ENCODE peak calls at places on chromosomes 1 and 21, in five cellular contexts. One of them, this sample, is unnamed.
A peak's percentile ranks its signal among the peaks of the same experiment; 100 is the strongest.

GRCh38 chr1:200471739-200472138 is 61.9 kb upstream of the ZNF281 start:
- DNase-seq in fibroblast of lung: no peak
- DNase-seq in mammary epithelial cell: no peak
- DNase-seq in PC-3: no peak
- DNase-seq in IMR-90: no peak
- DNase-seq in this sample: no peak

GRCh38 chr1:10744044-10744443 is 52.4 kb downstream of the CASZ1 start:
- DNase-seq in PC-3: no peak
- DNase-seq in mammary epithelial cell: no peak
- DNase-seq in fibroblast of lung: no peak
- DNase-seq in IMR-90: no peak
- DNase-seq in this sample: no peak

GRCh38 chr1:246583448-246584185 is 17.4 kb downstream of the CNST start:
- DNase-seq in fibroblast of lung: peak; percentile 66
- DNase-seq in mammary epithelial cell: no peak
- DNase-seq in PC-3: no peak
- DNase-seq in IMR-90: no peak
- DNase-seq in this sample: no peak

GRCh38 chr21:38380391-38381137 is 117.7 kb downstream of the ERG start:
- DNase-seq in PC-3: peak; percentile 52
- DNase-seq in fibroblast of lung: peak; percentile 22
- DNase-seq in IMR-90: peak; percentile 8
- DNase-seq in mammary epithelial cell: no peak
- DNase-seq in this sample: no peak

GRCh38 chr1:10217748-10218441 is 7.5 kb downstream of the KIF1B start:
- DNase-seq in fibroblast of lung: peak; percentile 55
- DNase-seq in mammary epithelial cell: peak; percentile 34
- DNase-seq in PC-3: no peak
- DNase-seq in IMR-90: no peak
- DNase-seq in this sample: no peak

GRCh38 chr1:220808501-220809186 is 21.9 kb downstream of the MTARC1 start:
- DNase-seq in mammary epithelial cell: peak; percentile 81
- DNase-seq in fibroblast of lung: no peak
- DNase-seq in PC-3: no peak
- DNase-seq in IMR-90: no peak
- DNase-seq in this sample: peak; percentile 5

GRCh38 chr1:225454733-225455132 is 26.9 kb upstream of the LBR start:
- DNase-seq in PC-3: peak; percentile 96
- DNase-seq in fibroblast of lung: peak; percentile 76
- DNase-seq in mammary epithelial cell: peak; percentile 85
- DNase-seq in IMR-90: peak; percentile 89
- DNase-seq in this sample: no peak

GRCh38 chr1:170531758-170532657 is at the start of gene GORAB:
- DNase-seq in fibroblast of lung: peak; percentile 94
- DNase-seq in IMR-90: peak; percentile 97
- DNase-seq in PC-3: peak; percentile 96
- DNase-seq in mammary epithelial cell: peak; percentile 92
- DNase-seq in this sample: peak; percentile 52

GRCh38 chr1:178033019-178033418 is 60.9 kb upstream of the RASAL2 start:
- DNase-seq in mammary epithelial cell: no peak
- DNase-seq in fibroblast of lung: no peak
- DNase-seq in PC-3: no peak
- DNase-seq in IMR-90: no peak
- DNase-seq in this sample: no peak

GRCh38 chr1:5508669-5509330 is 483.4 kb downstream of the NPHP4 start:
- DNase-seq in PC-3: no peak
- DNase-seq in IMR-90: no peak
- DNase-seq in mammary epithelial cell: no peak
- DNase-seq in fibroblast of lung: no peak
- DNase-seq in this sample: no peak

GRCh38 chr1:167993720-167994119 is 56.8 kb upstream of the MPC2 start:
- DNase-seq in mammary epithelial cell: no peak
- DNase-seq in fibroblast of lung: no peak
- DNase-seq in PC-3: no peak
- DNase-seq in IMR-90: no peak
- DNase-seq in this sample: no peak

GRCh38 chr1:37481289-37482003 is 7.1 kb downstream of the ZC3H12A start:
- DNase-seq in PC-3: no peak
- DNase-seq in mammary epithelial cell: no peak
- DNase-seq in IMR-90: no peak
- DNase-seq in fibroblast of lung: no peak
- DNase-seq in this sample: peak; percentile 38

GRCh38 chr21:42873096-42873495 is 6.2 kb downstream of the WDR4 start:
- DNase-seq in PC-3: no peak
- DNase-seq in IMR-90: no peak
- DNase-seq in mammary epithelial cell: no peak
- DNase-seq in fibroblast of lung: no peak
- DNase-seq in this sample: no peak

GRCh38 chr1:230823421-230823820 is 44.9 kb downstream of the C1orf198 start:
- DNase-seq in fibroblast of lung: no peak
- DNase-seq in PC-3: no peak
- DNase-seq in IMR-90: no peak
- DNase-seq in mammary epithelial cell: no peak
- DNase-seq in this sample: no peak

GRCh38 chr1:3174487-3175247 is 105.7 kb downstream of the PRDM16 start:
- DNase-seq in mammary epithelial cell: no peak
- DNase-seq in IMR-90: no peak
- DNase-seq in PC-3: peak; percentile 12
- DNase-seq in fibroblast of lung: peak; percentile 70
- DNase-seq in this sample: no peak

GRCh38 chr1:214352838-214353237 is 71.9 kb downstream of the SMYD2 start:
- DNase-seq in IMR-90: peak; percentile 25
- DNase-seq in mammary epithelial cell: no peak
- DNase-seq in fibroblast of lung: no peak
- DNase-seq in PC-3: no peak
- DNase-seq in this sample: no peak

GRCh38 chr1:232635778-232636356 is 5.9 kb upstream of the SIPA1L2 start:
- DNase-seq in fibroblast of lung: peak; percentile 82
- DNase-seq in PC-3: peak; percentile 85
- DNase-seq in mammary epithelial cell: peak; percentile 21
- DNase-seq in IMR-90: peak; percentile 70
- DNase-seq in this sample: no peak

GRCh38 chr1:75725861-75726361 is 1.4 kb downstream of the ACADM start:
- DNase-seq in mammary epithelial cell: no peak
- DNase-seq in IMR-90: no peak
- DNase-seq in PC-3: peak; percentile 48
- DNase-seq in fibroblast of lung: peak; percentile 1
- DNase-seq in this sample: no peak

GRCh38 chr1:57926025-57926552 is 502.2 kb upstream of the DAB1 start:
- DNase-seq in mammary epithelial cell: no peak
- DNase-seq in fibroblast of lung: no peak
- DNase-seq in IMR-90: no peak
- DNase-seq in PC-3: no peak
- DNase-seq in this sample: no peak

GRCh38 chr1:198373376-198373775 is 167.1 kb downstream of the ATP6V1G3 start:
- DNase-seq in IMR-90: peak; percentile 58
- DNase-seq in fibroblast of lung: peak; percentile 27
- DNase-seq in mammary epithelial cell: peak; percentile 41
- DNase-seq in PC-3: peak; percentile 7
- DNase-seq in this sample: no peak

GRCh38 chr1:117612517-117613248 is 6.8 kb downstream of the TENT5C start:
- DNase-seq in PC-3: peak; percentile 46
- DNase-seq in fibroblast of lung: peak; percentile 85
- DNase-seq in mammary epithelial cell: peak; percentile 45
- DNase-seq in IMR-90: peak; percentile 88
- DNase-seq in this sample: no peak

GRCh38 chr1:237287876-237288517 is 246.0 kb downstream of the RYR2 start:
- DNase-seq in mammary epithelial cell: no peak
- DNase-seq in fibroblast of lung: no peak
- DNase-seq in PC-3: no peak
- DNase-seq in IMR-90: no peak
- DNase-seq in this sample: no peak

GRCh38 chr1:9271861-9272595 is 20.7 kb upstream of the SPSB1 start:
- DNase-seq in mammary epithelial cell: no peak
- DNase-seq in IMR-90: no peak
- DNase-seq in PC-3: no peak
- DNase-seq in fibroblast of lung: no peak
- DNase-seq in this sample: no peak

GRCh38 chr21:34946385-34947121 is 102.5 kb downstream of the RUNX1 start:
- DNase-seq in mammary epithelial cell: no peak
- DNase-seq in fibroblast of lung: no peak
- DNase-seq in PC-3: no peak
- DNase-seq in IMR-90: no peak
- DNase-seq in this sample: no peak

GRCh38 chr1:167328762-167329483 is 108.2 kb downstream of the POU2F1 start:
- DNase-seq in fibroblast of lung: peak; percentile 2
- DNase-seq in IMR-90: peak; percentile 0
- DNase-seq in PC-3: no peak
- DNase-seq in mammary epithelial cell: no peak
- DNase-seq in this sample: no peak

GRCh38 chr1:150995896-150996295 is 10.8 kb downstream of the MINDY1 start:
- DNase-seq in mammary epithelial cell: no peak
- DNase-seq in fibroblast of lung: peak; percentile 49
- DNase-seq in IMR-90: no peak
- DNase-seq in PC-3: peak; percentile 58
- DNase-seq in this sample: no peak

GRCh38 chr21:14366998-14367397 is 15.9 kb downstream of the HSPA13 start:
- DNase-seq in mammary epithelial cell: no peak
- DNase-seq in IMR-90: no peak
- DNase-seq in PC-3: no peak
- DNase-seq in fibroblast of lung: no peak
- DNase-seq in this sample: no peak

GRCh38 chr21:15293251-15293650 is 228.5 kb upstream of the NRIP1 start:
- DNase-seq in IMR-90: peak; percentile 82
- DNase-seq in PC-3: peak; percentile 94
- DNase-seq in fibroblast of lung: peak; percentile 86
- DNase-seq in mammary epithelial cell: peak; percentile 83
- DNase-seq in this sample: peak; percentile 73

GRCh38 chr1:8903410-8903809 is 24.9 kb upstream of the ENO1 start:
- DNase-seq in fibroblast of lung: no peak
- DNase-seq in IMR-90: no peak
- DNase-seq in mammary epithelial cell: peak; percentile 64
- DNase-seq in PC-3: peak; percentile 37
- DNase-seq in this sample: no peak

GRCh38 chr1:9601942-9602793 is 13.5 kb downstream of the TMEM201 start:
- DNase-seq in fibroblast of lung: no peak
- DNase-seq in mammary epithelial cell: no peak
- DNase-seq in IMR-90: no peak
- DNase-seq in PC-3: no peak
- DNase-seq in this sample: no peak

GRCh38 chr1:230286890-230287269 is 139.3 kb downstream of the PGBD5 start:
- DNase-seq in PC-3: no peak
- DNase-seq in IMR-90: no peak
- DNase-seq in mammary epithelial cell: no peak
- DNase-seq in fibroblast of lung: no peak
- DNase-seq in this sample: no peak

DNA sequence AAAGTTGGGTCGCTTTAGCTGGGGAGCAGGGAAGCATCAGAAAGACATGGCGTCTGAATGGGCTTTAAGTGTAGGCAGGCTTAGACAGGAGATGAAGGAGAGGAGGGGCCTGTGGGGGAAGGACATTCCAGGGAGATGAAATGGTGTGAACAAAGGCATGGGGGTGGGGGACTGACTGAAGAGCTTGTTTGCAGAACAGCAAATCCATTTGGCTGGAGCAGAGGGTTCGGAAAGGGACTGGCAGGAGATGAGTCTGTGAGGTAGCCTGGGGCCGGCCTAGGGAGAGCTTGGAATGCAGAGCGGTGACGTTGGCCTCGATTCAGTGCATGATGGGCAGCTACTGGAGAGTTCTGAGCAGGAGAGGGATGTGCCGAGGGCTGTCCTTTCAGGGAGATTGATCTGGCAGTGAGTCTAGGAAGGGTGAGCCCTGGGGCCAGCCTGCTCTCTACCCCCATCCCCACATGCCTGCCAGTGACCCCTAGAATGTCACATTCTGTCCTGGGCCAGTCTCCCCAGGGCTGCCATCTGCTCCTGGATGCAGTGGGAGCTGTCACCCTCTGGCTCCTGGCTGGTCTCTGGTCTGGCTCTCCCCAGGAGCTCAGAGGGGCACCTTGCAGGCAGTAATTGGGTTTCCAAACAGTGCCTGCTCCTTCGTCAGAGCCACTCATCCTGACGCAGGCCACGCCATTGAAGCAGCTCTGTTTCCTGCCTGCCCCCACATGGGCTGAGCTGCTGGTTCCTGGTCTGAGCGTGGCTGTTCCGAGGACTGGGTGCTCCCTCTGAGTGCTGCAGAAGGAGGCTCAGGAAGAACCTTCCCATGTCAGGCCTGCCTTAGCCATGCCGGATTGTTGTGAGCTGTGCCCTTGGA is 22.3 kb upstream of the TMEM222 start:
- DNase-seq in fibroblast of lung: peak; percentile 96
- DNase-seq in IMR-90: peak; percentile 100
- DNase-seq in mammary epithelial cell: peak; percentile 97
- DNase-seq in PC-3: peak; percentile 98
- DNase-seq in this sample: peak; percentile 98
- H3K9ac ChIP-seq in fibroblast of lung: peak overlapping the region; percentile 51
- H3K9ac ChIP-seq in IMR-90: peak overlapping the region; percentile 66
- H3K9ac ChIP-seq in mammary epithelial cell: peak overlapping the region; percentile 47
- H3K9ac ChIP-seq in PC-3: peak overlapping the region; percentile 47
- H3K9ac ChIP-seq in this sample: peak overlapping the region; percentile 62

GRCh38 chr1:224271106-224271505 is 58.9 kb downstream of the NVL start:
- DNase-seq in fibroblast of lung: no peak
- DNase-seq in PC-3: no peak
- DNase-seq in mammary epithelial cell: no peak
- DNase-seq in IMR-90: no peak
- DNase-seq in this sample: no peak
- H3K4me2 ChIP-seq in fibroblast of lung: no peak overlapping the region
- H3K4me2 ChIP-seq in PC-3: no peak overlapping the region
- H3K4me2 ChIP-seq in mammary epithelial cell: no peak overlapping the region
- H3K4me2 ChIP-seq in IMR-90: no peak overlapping the region
- H3K4me2 ChIP-seq in this sample: no peak overlapping the region

DNA sequence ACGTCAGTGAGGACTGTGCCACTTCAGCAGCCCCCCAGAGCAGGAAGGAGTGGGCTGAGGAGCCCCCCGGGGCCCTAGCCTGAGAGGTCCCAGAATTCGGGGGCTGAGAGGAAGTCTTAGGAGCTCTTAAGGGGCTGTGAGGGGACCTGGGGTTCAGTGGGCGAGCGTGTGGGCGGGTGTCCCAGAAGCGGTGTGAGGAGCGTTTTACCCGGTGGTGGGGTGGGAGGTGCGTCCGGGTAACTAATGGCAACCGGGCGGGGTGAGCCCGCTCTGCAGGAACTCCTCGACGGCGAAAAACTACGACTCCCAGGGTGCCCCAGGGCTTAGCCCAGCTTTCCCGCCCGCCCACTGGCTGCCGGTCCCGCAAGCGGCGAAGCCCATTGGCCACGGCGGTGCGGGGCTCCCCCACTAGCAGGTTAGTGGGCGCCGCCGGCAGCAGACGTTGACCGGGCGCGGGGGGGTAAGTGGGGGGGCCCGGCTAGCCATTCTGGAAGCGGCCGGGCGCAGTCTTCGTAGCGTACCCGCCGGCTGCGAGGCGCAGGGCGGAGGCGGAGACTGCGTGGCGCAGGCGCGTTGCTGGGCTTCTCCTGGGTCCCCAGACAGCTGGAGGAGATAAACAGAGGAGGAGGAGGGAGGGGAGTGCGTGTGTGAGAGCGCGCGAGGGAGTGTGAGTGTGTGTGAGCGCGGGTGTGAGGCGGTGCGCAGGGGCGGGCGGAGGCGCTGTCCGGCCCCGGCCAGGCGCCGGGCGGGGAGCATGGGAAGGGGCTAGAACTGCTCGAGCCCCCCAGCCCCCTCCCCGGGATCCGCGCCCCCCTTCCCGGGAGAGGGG is at the start of gene WDTC1:
- DNase-seq in fibroblast of lung: peak; percentile 97
- DNase-seq in mammary epithelial cell: peak; percentile 96
- DNase-seq in IMR-90: peak; percentile 95
- DNase-seq in PC-3: peak; percentile 97
- DNase-seq in this sample: peak; percentile 79
- H3K9ac ChIP-seq in fibroblast of lung: peak within 1 kb of the TSS; percentile 61
- H3K9ac ChIP-seq in mammary epithelial cell: peak within 1 kb of the TSS; percentile 52
- H3K9ac ChIP-seq in IMR-90: peak within 1 kb of the TSS; percentile 44
- H3K9ac ChIP-seq in PC-3: peak within 1 kb of the TSS; percentile 41
- H3K9ac ChIP-seq in this sample: peak within 1 kb of the TSS; percentile 73

GRCh38 chr1:17874231-17874630 is 119.1 kb downstream of the ACTL8 start:
- DNase-seq in IMR-90: peak; percentile 94
- DNase-seq in mammary epithelial cell: peak; percentile 70
- DNase-seq in fibroblast of lung: peak; percentile 81
- DNase-seq in PC-3: peak; percentile 91
- DNase-seq in this sample: peak; percentile 89
- H3K4me2 ChIP-seq in IMR-90: peak overlapping the region; percentile 79
- H3K4me2 ChIP-seq in mammary epithelial cell: no peak overlapping the region
- H3K4me2 ChIP-seq in fibroblast of lung: peak overlapping the region; percentile 80
- H3K4me2 ChIP-seq in PC-3: peak overlapping the region; percentile 29
- H3K4me2 ChIP-seq in this sample: peak overlapping the region; percentile 55

This sample was measured in keratinocyte.